ENCODE peak calls at places on chromosomes 13 and 19, in ten cellular contexts. Z, X, S, F, L, W, O, N, P and D are unnamed samples.

GRCh38 chr13:25300861-25301346 is 521 bp upstream of the NUP58 start:
- DNase-seq in Z (peak), X (no peak), S (no peak), F (no peak), L (peak), W (no peak), O (no peak), N (peak), P (peak), D (no peak)

GRCh38 chr13:60583196-60583908 is 186.3 kb downstream of the TDRD3 start:
- DNase-seq in Z (no peak), X (no peak), S (peak), F (peak), L (no peak), W (peak), O (no peak), N (no peak), P (peak), D (no peak)

GRCh38 chr19:7888145-7888825 is at the start of gene LRRC8E:
- DNase-seq in Z (no peak), X (peak), S (peak), F (no peak), L (peak), W (peak), O (peak), N (peak), P (no peak), D (no peak)

GRCh38 chr13:21465710-21466160 is 6.6 kb upstream of the ZDHHC20 start:
- DNase-seq in Z (no peak), X (no peak), S (no peak), F (no peak), L (peak), W (peak), O (no peak), N (no peak), P (no peak), D (no peak)

GRCh38 chr13:51122868-51123267 is 11.8 kb upstream of the C13orf42 start:
- DNase-seq in Z (no peak), X (no peak), S (no peak), F (no peak), L (no peak), W (peak), O (no peak), N (no peak), P (no peak), D (no peak)

GRCh38 chr13:93325303-93326297 is 99.0 kb downstream of the GPC6 start:
- DNase-seq in Z (no peak), X (no peak), S (no peak), F (no peak), L (no peak), W (no peak), O (no peak), N (no peak), P (no peak), D (no peak)

GRCh38 chr19:4866595-4867424 is 657 bp downstream of the PLIN3 start:
- DNase-seq in Z (peak), X (peak), S (peak), F (peak), L (peak), W (peak), O (no peak), N (peak), P (peak), D (no peak)

GRCh38 chr19:10105241-10106099 is 692 bp upstream of the PPAN start:
- DNase-seq in Z (no peak), X (no peak), S (no peak), F (no peak), L (no peak), W (no peak), O (no peak), N (no peak), P (no peak), D (no peak)

GRCh38 chr13:43014162-43014561 is 9.2 kb upstream of the DNAJC15 start:
- DNase-seq in Z (no peak), X (no peak), S (no peak), F (no peak), L (no peak), W (no peak), O (no peak), N (no peak), P (no peak), D (no peak)

GRCh38 chr19:43720936-43721335 is 5.1 kb downstream of the IRGC start:
- DNase-seq in Z (no peak), X (no peak), S (no peak), F (no peak), L (no peak), W (no peak), O (no peak), N (no peak), P (no peak), D (no peak)

DNA sequence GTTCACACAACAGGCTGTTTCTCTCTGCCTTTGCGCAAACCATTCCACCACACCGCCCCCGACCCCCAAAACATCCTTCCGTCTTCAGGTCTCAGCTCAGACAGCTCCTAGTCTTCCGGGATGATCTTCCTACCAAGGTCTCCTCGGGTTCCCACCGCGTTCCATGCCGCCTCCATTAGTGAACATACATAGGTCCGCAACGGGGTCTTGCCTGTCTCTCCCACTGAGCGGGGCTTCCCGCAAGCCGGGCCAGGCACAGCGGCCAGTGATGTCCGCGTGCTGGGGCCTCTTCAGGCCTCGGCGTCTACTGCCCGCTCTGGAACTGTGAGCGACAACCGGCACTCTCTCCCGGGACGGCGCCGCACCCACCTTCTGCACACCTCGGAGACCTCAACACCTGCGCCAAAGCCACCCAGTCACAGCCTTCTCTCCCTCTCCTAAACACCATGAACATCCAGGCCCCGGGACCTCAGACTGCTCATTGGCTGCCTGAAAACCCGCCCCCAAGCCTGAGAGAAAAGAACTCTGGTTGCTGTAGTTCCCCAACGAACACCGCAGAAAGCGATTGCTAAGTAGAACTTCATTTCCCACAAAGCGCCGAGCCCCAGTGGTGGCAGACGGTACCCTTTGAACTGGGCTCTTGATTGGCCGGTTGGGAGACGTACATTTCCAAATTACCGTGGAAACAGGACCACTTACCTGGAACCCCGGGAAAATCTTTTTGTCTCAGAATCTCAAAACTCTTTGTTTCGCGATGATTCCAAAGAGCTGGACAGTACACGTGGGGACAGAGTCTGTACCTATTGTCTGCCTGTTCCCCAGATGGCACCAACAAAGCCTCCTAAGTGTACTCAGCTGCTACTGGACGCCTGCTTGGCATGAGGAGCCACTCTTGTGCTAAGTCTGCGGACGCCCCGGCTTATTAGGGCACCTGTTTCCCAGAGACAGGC is 9.5 kb downstream of the DYRK1B start:
- DNase-seq in Z (peak), X (peak), S (peak), F (peak), L (peak), W (peak), O (no peak), N (peak), P (peak), D (peak)
- TF ChIP-seq POLR2A in Z (peak), X (no peak), S (peak), F (no peak), L (peak), W (no peak), O (no peak), N (no peak), P (peak), D (no peak)

DNA sequence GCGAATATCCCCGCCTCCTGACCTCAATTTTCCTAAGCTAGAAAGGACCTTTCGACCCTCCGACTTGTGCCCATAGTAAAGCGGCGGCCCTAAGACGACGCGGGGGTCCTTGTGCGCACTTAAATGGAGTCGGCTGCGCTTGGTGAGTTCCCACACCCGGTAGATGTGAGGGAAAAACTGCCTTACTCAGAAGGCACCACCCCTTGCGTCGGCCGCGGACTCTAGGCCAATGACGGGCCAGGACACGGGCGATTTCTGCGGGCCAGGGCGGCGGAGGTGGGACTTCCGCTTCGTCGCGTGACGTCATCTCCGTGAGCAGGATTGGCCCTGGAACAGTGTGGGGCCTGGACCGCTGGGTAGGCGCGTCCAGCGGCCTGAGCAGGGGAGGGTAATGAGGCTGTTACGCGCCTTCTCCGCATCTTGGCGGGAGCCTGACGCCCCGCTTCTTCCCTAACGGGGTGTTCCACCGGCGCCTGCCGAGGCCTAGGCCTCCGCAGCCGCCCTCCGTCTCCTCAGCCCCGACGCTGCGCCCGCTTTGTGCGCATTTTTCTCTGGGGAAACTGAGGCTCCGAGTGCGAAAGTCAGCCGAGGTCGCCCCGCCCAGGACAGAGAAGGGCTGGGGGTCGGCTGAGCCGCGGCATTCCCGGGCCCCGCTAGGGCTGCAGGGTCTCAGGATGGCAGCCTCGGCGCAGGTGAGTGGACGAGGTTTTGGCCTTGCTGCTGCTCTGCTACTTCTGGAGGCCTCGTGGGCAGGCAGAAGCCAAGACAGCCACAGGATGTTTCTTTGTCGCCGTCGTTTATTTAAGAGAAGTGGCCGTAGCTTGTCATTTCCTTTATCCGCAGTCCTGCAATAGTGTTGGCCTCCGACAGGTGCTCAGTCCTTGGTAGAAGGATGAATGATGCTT is at the start of gene ZNF543:
- DNase-seq in Z (peak), X (peak), S (peak), F (peak), L (peak), W (peak), O (peak), N (peak), P (peak), D (peak)
- TF ChIP-seq POLR2A in Z (peak), X (peak), S (peak), F (no peak), L (peak), W (peak), O (peak), N (peak), P (peak), D (peak)

GRCh38 chr19:38647368-38647965 is at the start of gene ACTN4:
- DNase-seq in Z (peak), X (peak), S (peak), F (peak), L (peak), W (peak), O (peak), N (peak), P (peak), D (peak)
- TF ChIP-seq POLR2A in Z (peak), X (peak), S (peak), F (peak), L (peak), W (peak), O (peak), N (peak), P (peak), D (peak)

GRCh38 chr19:50850738-50851137 is 4.0 kb upstream of the KLK3 start:
- DNase-seq in Z (no peak), X (no peak), S (no peak), F (no peak), L (no peak), W (no peak), O (no peak), N (no peak), P (no peak), D (no peak)
- TF ChIP-seq POLR2A in Z (no peak), X (no peak), S (no peak), F (no peak), L (no peak), W (no peak), O (no peak), N (no peak), P (no peak), D (no peak)

DNA sequence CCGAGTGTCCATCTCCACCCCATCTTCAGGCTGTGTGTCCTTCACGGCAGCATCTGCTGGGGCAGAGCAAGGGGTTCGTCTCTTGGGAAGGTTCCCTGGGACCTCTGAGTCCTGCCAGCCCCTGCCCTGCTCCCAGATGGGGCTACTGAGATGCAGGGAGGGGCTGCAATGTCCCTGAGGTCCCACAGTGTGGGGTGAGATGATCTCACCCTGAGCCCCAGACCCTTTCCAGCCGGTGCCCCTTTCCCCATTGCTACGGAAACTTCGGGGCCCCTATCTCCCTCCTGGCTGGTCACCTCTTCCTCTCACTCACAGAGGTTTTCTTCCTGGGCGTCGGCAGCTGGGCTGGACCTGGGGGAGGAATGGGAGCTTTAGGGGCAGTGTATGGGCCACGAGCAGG is 5.0 kb downstream of the LILRB2 start:
- DNase-seq in Z (no peak), X (no peak), S (no peak), F (no peak), L (no peak), W (no peak), O (no peak), N (no peak), P (no peak), D (no peak)
- TF ChIP-seq POLR2A in Z (no peak), X (no peak), S (no peak), F (no peak), L (no peak), W (no peak), O (no peak), N (no peak), P (no peak), D (no peak)

DNA sequence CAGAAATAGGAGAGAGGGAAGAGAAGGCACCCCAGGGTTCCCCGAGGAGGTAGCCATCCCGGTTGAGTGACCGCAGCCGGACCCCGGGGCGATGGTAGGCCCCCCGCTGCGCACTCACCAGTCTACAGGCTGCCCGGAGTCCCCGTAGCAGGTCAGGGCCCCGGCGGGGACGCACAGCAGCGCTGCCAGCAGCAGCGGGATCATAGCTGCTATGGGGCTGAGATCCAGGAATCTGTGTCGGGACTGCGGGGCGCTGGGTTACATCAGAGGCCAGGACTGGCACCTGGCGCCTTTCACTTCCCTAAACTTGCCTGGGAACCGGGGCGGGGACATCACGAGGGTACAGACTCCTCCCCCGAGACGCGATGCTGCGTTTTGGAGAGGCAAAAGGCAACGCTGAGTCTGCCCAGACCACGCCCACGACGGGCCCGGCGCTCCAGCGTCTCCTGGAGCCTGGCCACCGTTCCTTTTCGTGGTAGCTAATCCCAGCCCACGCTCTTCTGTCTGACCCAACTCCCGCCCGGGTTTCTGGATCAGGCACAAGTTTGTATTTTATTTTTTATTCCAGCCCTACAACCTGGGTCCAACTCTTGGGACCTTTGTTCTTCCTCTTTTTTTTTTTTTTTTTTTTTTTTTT is at the start of gene DNASE2:
- DNase-seq in Z (peak), X (peak), S (peak), F (peak), L (peak), W (peak), O (peak), N (peak), P (peak), D (peak)
- TF ChIP-seq POLR2A in Z (peak), X (peak), S (no peak), F (no peak), L (peak), W (peak), O (peak), N (peak), P (peak), D (peak)

DNA sequence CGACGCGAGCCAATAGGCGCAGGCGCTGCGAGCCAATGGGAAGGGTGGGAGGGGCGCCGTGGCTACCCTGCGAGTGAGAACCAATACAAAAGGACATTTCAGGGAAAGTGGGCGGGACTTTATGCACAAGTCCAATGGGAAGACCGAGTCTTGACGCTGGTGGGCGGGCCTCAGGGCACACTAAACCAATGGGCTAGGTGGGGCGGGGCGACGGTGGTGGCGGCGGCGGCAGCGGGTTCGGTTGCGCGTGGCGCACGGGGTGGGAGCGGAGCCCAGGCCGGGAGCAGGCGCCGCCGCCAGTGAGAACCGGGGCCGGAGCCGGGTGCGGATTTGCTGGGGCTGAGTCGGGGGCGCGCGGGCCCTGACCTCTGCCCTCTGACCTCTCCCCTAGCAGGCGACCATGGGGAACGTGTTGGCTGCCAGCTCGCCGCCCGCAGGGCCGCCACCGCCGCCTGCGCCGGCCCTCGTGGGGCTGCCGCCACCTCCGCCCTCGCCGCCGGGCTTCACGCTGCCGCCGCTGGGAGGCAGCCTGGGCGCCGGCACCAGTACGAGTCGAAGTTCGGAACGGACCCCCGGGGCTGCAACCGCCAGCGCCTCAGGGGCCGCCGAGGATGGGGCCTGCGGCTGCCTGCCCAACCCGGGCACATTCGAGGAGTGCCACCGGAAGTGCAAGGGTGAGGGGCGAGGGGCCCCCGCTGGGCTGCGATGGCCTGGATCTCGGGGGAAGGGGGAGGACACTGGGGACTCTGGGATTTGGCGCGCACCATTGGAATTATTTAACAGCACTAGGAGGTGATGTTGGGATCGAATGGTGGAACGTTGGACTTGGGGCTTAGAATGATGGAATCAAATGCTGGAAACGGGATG is at the start of gene TOMM40:
- DNase-seq in Z (no peak), X (no peak), S (peak), F (peak), L (no peak), W (peak), O (peak), N (peak), P (peak), D (no peak)
- TF ChIP-seq POLR2A in Z (peak), X (no peak), S (peak), F (no peak), L (peak), W (peak), O (peak), N (peak), P (peak), D (peak)

DNA sequence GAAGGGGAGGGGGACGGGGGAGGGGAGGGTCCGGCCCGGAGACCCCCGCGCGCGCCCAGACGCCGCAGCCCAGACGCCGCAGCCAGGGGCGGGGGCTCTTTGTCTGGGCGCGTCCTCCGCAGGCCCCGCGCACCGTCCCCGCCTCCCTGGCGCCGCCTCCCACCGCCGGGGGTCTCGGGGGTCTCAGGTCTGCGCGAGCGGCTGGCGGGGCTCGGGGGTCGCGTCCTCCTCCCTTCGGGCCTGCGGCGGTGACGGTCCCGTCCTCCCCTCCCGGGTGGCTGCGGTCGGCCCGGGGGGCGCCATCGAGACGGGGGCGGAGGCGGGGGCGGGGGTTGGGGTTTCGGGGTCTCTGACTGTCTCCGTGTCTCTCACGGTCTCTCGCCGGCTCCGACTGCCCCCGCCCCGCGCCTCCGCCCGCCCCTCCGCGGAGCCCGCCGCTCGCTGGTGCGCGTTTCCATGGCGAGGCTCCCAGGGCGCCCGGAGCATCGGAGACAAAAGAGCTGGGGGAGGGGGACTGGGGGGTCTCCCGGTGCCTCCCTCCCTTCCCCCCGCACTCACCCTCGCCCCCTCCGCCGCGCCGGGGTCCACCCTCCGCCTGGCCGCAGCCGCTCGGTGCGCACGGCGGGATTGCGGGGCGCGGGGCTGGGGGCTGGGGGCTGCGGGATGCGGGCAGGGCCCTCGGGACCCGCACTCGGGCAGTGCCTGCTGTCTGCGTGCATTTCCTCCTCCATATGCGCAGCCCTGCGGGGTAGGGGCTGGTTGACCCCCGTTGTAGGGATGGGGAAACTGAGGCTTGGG is 420 bp upstream of the PLPPR3 start:
- DNase-seq in Z (no peak), X (no peak), S (no peak), F (no peak), L (no peak), W (no peak), O (no peak), N (no peak), P (no peak), D (no peak)
- TF ChIP-seq POLR2A in Z (no peak), X (no peak), S (no peak), F (no peak), L (no peak), W (no peak), O (no peak), N (no peak), P (no peak), D (no peak)

GRCh38 chr19:52336117-52336811 is at the start of gene ZNF610:
- DNase-seq in Z (peak), X (peak), S (peak), F (peak), L (peak), W (peak), O (no peak), N (peak), P (peak), D (peak)
- TF ChIP-seq POLR2A in Z (peak), X (peak), S (peak), F (peak), L (peak), W (no peak), O (no peak), N (peak), P (peak), D (peak)